ENCODE peak calls at places on chromosomes 1 and 21, in four cellular contexts. J, I, G and A are unnamed samples.

GRCh38 chr1:23242414-23242813 is 25.1 kb upstream of the HTR1D start:
- DNase-seq in G (no peak), J (no peak), I (no peak), A (no peak)

GRCh38 chr1:202016022-202016624 is 5.7 kb downstream of the ELF3 start:
- DNase-seq in J (peak; percentile 23), I (no peak), G (no peak), A (peak; percentile 62)

GRCh38 chr1:38953433-38953860 is 11.8 kb upstream of the RHBDL2 start:
- DNase-seq in G (no peak), J (no peak), I (no peak), A (no peak)

GRCh38 chr1:181936768-181937581 is 124.5 kb downstream of the ZNF648 start:
- DNase-seq in I (no peak), G (peak; percentile 77), J (no peak), A (no peak)

GRCh38 chr1:156126043-156126700 is 11.7 kb downstream of the LMNA start:
- DNase-seq in J (peak; percentile 96), G (no peak), I (peak; percentile 33), A (peak; percentile 81)

GRCh38 chr1:78996791-78997190 is 9.7 kb downstream of the ADGRL4 start:
- DNase-seq in G (no peak), J (no peak), I (no peak), A (no peak)

GRCh38 chr1:157697781-157698569 is 2.6 kb downstream of the FCRL3 start:
- DNase-seq in J (no peak), G (no peak), I (no peak), A (no peak)

GRCh38 chr1:17119744-17120482 is 662 bp upstream of the PADI2 start:
- DNase-seq in G (no peak), I (no peak), J (no peak), A (peak; percentile 72)

GRCh38 chr1:182725264-182725965 is 41.0 kb upstream of the RGS8 start:
- DNase-seq in G (no peak), J (peak; percentile 32), I (no peak), A (peak; percentile 2)

GRCh38 chr1:26010800-26011199 is 10.8 kb upstream of the EXTL1 start:
- DNase-seq in G (no peak), I (no peak), J (no peak), A (no peak)

GRCh38 chr1:204841798-204842197 is 28.9 kb upstream of the NFASC start:
- DNase-seq in G (no peak), J (no peak), I (no peak), A (no peak)

GRCh38 chr21:41823906-41824305 is 55.2 kb downstream of the PRDM15 start:
- DNase-seq in I (no peak), G (no peak), J (no peak), A (no peak)